ENCODE peak calls at places on chromosomes 7 and 10, in five cellular contexts. P is WTC11, D is GM06990, Z is upper lobe of right lung, O is fibroblast of the aortic adventitia. W is an unnamed sample.
A peak's percentile ranks its signal among the peaks of the same experiment; 100 is the strongest.

GRCh38 chr7:988963-989529 is 6.1 kb downstream of the CYP2W1 start:
- DNase-seq in P (no peak), D (no peak), Z (no peak), O (no peak), W (no peak)

GRCh38 chr7:144738708-144739314 is 97.0 kb downstream of the TPK1 start:
- DNase-seq in P (no peak), D (no peak), Z (no peak), O (peak; percentile 59), W (no peak)

GRCh38 chr7:20642171-20642570 is 26.7 kb downstream of the ABCB5 start:
- DNase-seq in P (no peak), D (no peak), Z (no peak), O (peak; percentile 39), W (no peak)

GRCh38 chr10:26543567-26544306 is 105.6 kb downstream of the APBB1IP start:
- DNase-seq in P (no peak), D (peak; percentile 30), Z (no peak), O (no peak), W (no peak)

GRCh38 chr10:6048281-6049030 is 13.7 kb downstream of the IL2RA start:
- DNase-seq in P (no peak), D (no peak), Z (no peak), O (no peak), W (no peak)

GRCh38 chr10:35228058-35228457 is 101.4 kb downstream of the CREM start:
- DNase-seq in P (no peak), D (no peak), Z (no peak), O (no peak), W (no peak)

GRCh38 chr10:132421377-132422168 is 24.6 kb downstream of the PWWP2B start:
- DNase-seq in P (no peak), D (peak; percentile 35), Z (peak; percentile 93), O (peak; percentile 60), W (no peak)

GRCh38 chr10:114306116-114306973 is 67.3 kb downstream of the VWA2 start:
- DNase-seq in P (no peak), D (no peak), Z (no peak), O (peak; percentile 56), W (no peak)

GRCh38 chr7:41742619-41743018 is 39.7 kb upstream of the INHBA start:
- DNase-seq in P (no peak), D (no peak), Z (no peak), O (no peak), W (no peak)

GRCh38 chr10:75400769-75401568 is 595 bp downstream of the ZNF503 start:
- DNase-seq in P (peak; percentile 59), D (peak; percentile 9), Z (peak; percentile 83), O (peak; percentile 43), W (peak; percentile 54)

GRCh38 chr10:44926771-44927751 is 15.9 kb downstream of the TMEM72 start:
- DNase-seq in P (no peak), D (no peak), Z (no peak), O (peak; percentile 50), W (no peak)

GRCh38 chr10:13894412-13895093 is 307.8 kb downstream of the PRPF18 start:
- DNase-seq in P (no peak), D (no peak), Z (no peak), O (peak; percentile 36), W (no peak)

GRCh38 chr7:28984631-28985030 is 26.5 kb upstream of the TRIL start:
- DNase-seq in P (no peak), D (no peak), Z (no peak), O (peak; percentile 90), W (no peak)

GRCh38 chr10:114356786-114357588 is 47.3 kb downstream of the AFAP1L2 start:
- DNase-seq in P (no peak), D (no peak), Z (no peak), O (peak; percentile 19), W (no peak)

GRCh38 chr7:106075937-106076336 is 36.2 kb downstream of the SYPL1 start:
- DNase-seq in P (no peak), D (no peak), Z (no peak), O (no peak), W (no peak)

GRCh38 chr10:127040756-127041155 is 135.5 kb downstream of the DOCK1 start:
- DNase-seq in P (no peak), D (no peak), Z (no peak), O (peak; percentile 16), W (no peak)

GRCh38 chr10:31187182-31187581 is 131.8 kb upstream of the ZEB1 start:
- DNase-seq in P (no peak), D (no peak), Z (no peak), O (no peak), W (no peak)

GRCh38 chr10:15123749-15124184 is 26.6 kb downstream of the RPP38 start:
- DNase-seq in P (no peak), D (peak; percentile 25), Z (no peak), O (peak; percentile 85), W (no peak)

GRCh38 chr7:2971914-2972530 is 71.6 kb downstream of the CARD11 start:
- DNase-seq in P (no peak), D (peak; percentile 45), Z (no peak), O (no peak), W (no peak)

GRCh38 chr7:39709768-39710291 is 86.5 kb downstream of the RALA start:
- DNase-seq in P (no peak), D (peak; percentile 9), Z (no peak), O (peak; percentile 95), W (no peak)

GRCh38 chr10:132417249-132417878 is 20.4 kb downstream of the PWWP2B start:
- DNase-seq in P (no peak), D (no peak), Z (no peak), O (no peak), W (no peak)

GRCh38 chr7:28112883-28113540 is 67.6 kb downstream of the JAZF1 start:
- DNase-seq in P (no peak), D (no peak), Z (no peak), O (peak; percentile 47), W (no peak)

DNA sequence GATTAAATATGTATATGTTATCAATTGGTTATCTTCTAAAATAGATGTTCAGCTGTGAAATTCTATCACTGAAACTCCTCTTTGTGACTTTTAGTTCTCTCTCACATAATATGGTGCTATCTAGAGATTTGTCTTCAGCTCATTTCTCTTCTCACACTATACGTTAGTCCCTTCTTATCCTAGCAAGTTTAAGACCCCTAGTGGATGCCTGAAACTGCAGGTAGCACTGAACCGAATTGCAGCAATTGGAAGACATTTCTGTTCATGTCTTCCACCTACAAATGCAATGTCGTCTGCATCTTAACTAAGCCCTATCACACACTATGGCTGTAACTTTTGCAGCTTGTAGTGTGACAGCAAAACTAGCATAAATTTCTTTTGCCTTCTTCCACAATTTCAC is 442.7 kb upstream of the POM121L12 start:
- DNase-seq in P (no peak), D (no peak), Z (no peak), O (no peak), W (no peak)
- TF ChIP-seq CTCF in P (no peak), D (no peak), Z (no peak), O (no peak), W (peak; percentile 18)

DNA sequence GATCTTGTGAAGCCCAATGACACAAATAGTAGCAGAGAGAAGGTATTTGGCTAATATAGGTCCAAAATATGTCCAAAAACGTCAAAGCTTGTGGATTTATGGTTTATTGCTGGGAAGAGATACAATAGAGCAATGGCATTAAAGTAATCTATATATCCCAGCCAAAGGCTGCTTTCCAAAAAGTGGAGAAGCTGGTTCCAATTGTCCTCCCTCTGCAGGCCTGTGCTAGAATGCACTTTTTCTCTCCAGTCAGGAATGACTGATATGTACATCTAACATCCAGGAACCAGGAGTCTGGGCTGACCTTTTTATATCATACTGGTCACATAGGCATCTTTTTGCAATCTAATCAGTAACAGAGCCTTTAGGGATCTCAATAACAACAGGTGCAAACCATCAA is 167.1 kb upstream of the FAM3C start:
- DNase-seq in P (peak; percentile 16), D (no peak), Z (no peak), O (no peak), W (no peak)
- TF ChIP-seq CTCF in P (no peak), D (no peak), Z (no peak), O (peak; percentile 41), W (peak; percentile 39)

GRCh38 chr7:141752634-141753033 is 11.3 kb upstream of the TAS2R3 start:
- DNase-seq in P (no peak), D (no peak), Z (no peak), O (no peak), W (no peak)
- TF ChIP-seq CTCF in P (peak; percentile 61), D (peak; percentile 11), Z (peak; percentile 33), O (peak; percentile 25), W (peak; percentile 44)

GRCh38 chr10:70542565-70542938 is 60.0 kb downstream of the PRF1 start:
- DNase-seq in P (no peak), D (no peak), Z (no peak), O (peak; percentile 25), W (no peak)
- TF ChIP-seq CTCF in P (no peak), D (no peak), Z (peak; percentile 11), O (peak; percentile 39), W (no peak)

GRCh38 chr7:155371884-155372781 is 74.5 kb downstream of the INSIG1 start:
- DNase-seq in P (no peak), D (peak; percentile 53), Z (peak; percentile 70), O (no peak), W (no peak)
- TF ChIP-seq CTCF in P (no peak), D (peak; percentile 49), Z (peak; percentile 36), O (no peak), W (peak; percentile 41)

DNA sequence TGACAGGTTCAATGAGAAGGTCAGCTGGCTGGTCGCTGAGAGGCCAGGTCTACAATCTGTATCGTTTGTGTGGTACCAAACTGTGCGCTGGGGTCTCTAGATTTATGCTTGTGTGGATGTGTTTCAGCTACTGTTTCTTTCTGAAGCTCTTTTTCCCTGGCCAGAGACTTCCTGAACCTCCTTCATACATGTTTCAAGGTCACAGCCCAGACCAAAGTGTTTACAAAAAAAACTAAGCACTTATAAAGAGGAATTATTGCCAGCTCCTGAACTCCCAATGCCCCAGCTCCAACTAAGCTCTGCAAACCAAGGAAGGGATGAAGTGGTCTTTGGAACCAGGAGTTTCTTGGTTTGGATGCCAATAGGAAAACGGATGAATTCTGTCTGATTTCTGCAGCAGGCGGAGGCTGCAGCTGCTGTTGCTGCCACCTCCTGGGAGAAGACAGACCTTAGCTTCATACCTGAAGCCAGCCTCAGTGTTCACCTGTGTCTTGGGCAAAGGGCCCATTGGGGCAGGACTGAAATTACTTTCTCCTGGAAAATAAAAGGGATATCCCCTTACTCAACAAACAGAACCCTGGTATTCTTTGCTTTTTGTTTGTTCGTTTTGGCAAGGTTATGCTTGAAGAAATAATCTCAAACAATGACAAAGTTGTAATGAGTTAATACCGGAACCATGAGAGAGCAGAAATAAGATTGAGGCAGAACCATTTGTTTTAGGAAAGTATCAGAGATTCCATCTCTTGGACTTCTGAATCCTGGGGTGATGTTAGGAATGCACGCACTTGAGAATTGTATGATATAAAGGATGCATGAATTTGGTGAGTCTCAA is 24.6 kb upstream of the MKLN1 start:
- DNase-seq in P (peak; percentile 48), D (no peak), Z (no peak), O (peak; percentile 62), W (no peak)
- TF ChIP-seq CTCF in P (no peak), D (peak; percentile 61), Z (peak; percentile 53), O (peak; percentile 69), W (peak; percentile 50)

GRCh38 chr10:43785252-43785651 is 136.6 kb upstream of the ZNF32 start:
- DNase-seq in P (no peak), D (no peak), Z (no peak), O (no peak), W (no peak)
- TF ChIP-seq CTCF in P (no peak), D (peak; percentile 50), Z (no peak), O (peak; percentile 21), W (peak; percentile 6)